ENCODE peak calls at places on chromosomes 3 and 15, in seven cellular contexts. R is NCI-H748 treated with DMSO at 0.1 percent for 48 hours; M is nephron progenitor cell; E is tibial nerve; F is activated T-cell treated with anti-CD3 and anti-CD28 coated beads for 1 hour; G is A172; N is stimulated activated CD4-positive, alpha-beta T cell treated with anti-CD3 and anti-CD28 coated beads, Interleukin-1b, Interleukin-23, amount 100 ng/mL, for 24 hours. C is an unnamed sample.

GRCh38 chr3:127750226-127751031 is 71.9 kb downstream of the MGLL start:
- DNase-seq in R (no peak), M (no peak), E (no peak), F (no peak), G (peak; percentile 79), N (no peak), C (peak; percentile 56)

GRCh38 chr3:10205461-10206165 is 40.9 kb downstream of the IRAK2 start:
- DNase-seq in R (no peak), M (no peak), E (no peak), F (no peak), G (peak; percentile 97), N (no peak), C (peak; percentile 90)

GRCh38 chr3:14130707-14131106 is 5.9 kb downstream of the TMEM43 start:
- DNase-seq in R (no peak), M (no peak), E (no peak), F (no peak), G (no peak), N (no peak), C (no peak)

GRCh38 chr3:3069723-3070122 is 40.5 kb downstream of the IL5RA start:
- DNase-seq in R (no peak), M (no peak), E (no peak), F (no peak), G (no peak), N (no peak), C (no peak)

GRCh38 chr3:100047455-100048141 is 66.7 kb downstream of the FILIP1L start:
- DNase-seq in R (no peak), M (no peak), E (no peak), F (no peak), G (peak; percentile 93), N (no peak), C (no peak)

GRCh38 chr15:94476681-94477080 is 245.3 kb downstream of the MCTP2 start:
- DNase-seq in R (no peak), M (no peak), E (no peak), F (no peak), G (no peak), N (no peak), C (no peak)

GRCh38 chr15:34473840-34474239 is 36.2 kb upstream of the GOLGA8A start:
- DNase-seq in R (no peak), M (no peak), E (no peak), F (no peak), G (no peak), N (no peak), C (no peak)

GRCh38 chr3:191740712-191741111 is 279.7 kb downstream of the PYDC2 start:
- DNase-seq in R (no peak), M (no peak), E (no peak), F (no peak), G (peak; percentile 18), N (no peak), C (no peak)

GRCh38 chr3:71305246-71306206 is 278.0 kb downstream of the FOXP1 start:
- DNase-seq in R (peak; percentile 35), M (peak; percentile 34), E (peak; percentile 27), F (no peak), G (no peak), N (no peak), C (no peak)

GRCh38 chr15:45868109-45868691 is 233.4 kb downstream of the SQOR start:
- DNase-seq in R (no peak), M (no peak), E (no peak), F (no peak), G (no peak), N (no peak), C (no peak)

GRCh38 chr3:186902154-186902553 is 28.2 kb upstream of the ST6GAL1 start:
- DNase-seq in R (no peak), M (no peak), E (no peak), F (no peak), G (peak; percentile 25), N (no peak), C (no peak)

GRCh38 chr3:172174396-172175253 is 135.2 kb downstream of the FNDC3B start:
- DNase-seq in R (no peak), M (no peak), E (no peak), F (no peak), G (no peak), N (no peak), C (no peak)

GRCh38 chr3:76044601-76045600 is 259.6 kb upstream of the ZNF717 start:
- DNase-seq in R (no peak), M (peak; percentile 52), E (peak; percentile 26), F (no peak), G (no peak), N (no peak), C (no peak)

GRCh38 chr3:72079369-72079872 is 294.5 kb upstream of the PROK2 start:
- DNase-seq in R (no peak), M (no peak), E (no peak), F (no peak), G (no peak), N (no peak), C (no peak)

GRCh38 chr3:12638105-12638504 is 25.8 kb downstream of the RAF1 start:
- DNase-seq in R (no peak), M (no peak), E (no peak), F (no peak), G (peak; percentile 10), N (no peak), C (no peak)

C was measured in AG20443.